ENCODE peak calls at places on chromosomes 4 and X, in four cellular contexts. Q, O, F and P are unnamed samples.
A peak's percentile ranks its signal among the peaks of the same experiment; 100 is the strongest.

GRCh38 chrX:11085305-11085704 is 25.8 kb upstream of the HCCS start:
- DNase-seq in F (no peak), O (no peak), Q (no peak), P (no peak)

GRCh38 chr4:7103599-7104365 is 35.9 kb upstream of the GRPEL1 start:
- DNase-seq in Q (peak; percentile 17), O (no peak), F (peak; percentile 87), P (no peak)

GRCh38 chr4:1552451-1552850 is 131.7 kb downstream of the FAM53A start:
- DNase-seq in O (no peak), F (no peak), Q (no peak), P (no peak)

GRCh38 chrX:7690842-7691241 is 152.1 kb upstream of the VCX start:
- DNase-seq in O (no peak), F (no peak), Q (peak; percentile 58), P (no peak)

GRCh38 chr4:93658443-93658842 is 170.1 kb upstream of the ATOH1 start:
- DNase-seq in O (no peak), F (no peak), Q (no peak), P (no peak)

GRCh38 chrX:826448-826847 is 195.9 kb downstream of the SHOX start:
- DNase-seq in O (no peak), Q (no peak), F (no peak), P (no peak)

GRCh38 chr4:22237155-22237751 is 278.6 kb downstream of the ADGRA3 start:
- DNase-seq in F (peak; percentile 88), Q (peak; percentile 48), O (no peak), P (peak; percentile 80)

GRCh38 chr4:53703267-53703655 is 112.0 kb upstream of the LNX1 start:
- DNase-seq in O (no peak), F (no peak), Q (no peak), P (no peak)

GRCh38 chr4:89752932-89753598 is 83.9 kb downstream of the SNCA start:
- DNase-seq in F (no peak), Q (no peak), O (no peak), P (no peak)

GRCh38 chr4:98358630-98359248 is 97.6 kb downstream of the RAP1GDS1 start:
- DNase-seq in Q (no peak), O (no peak), F (no peak), P (no peak)

GRCh38 chr4:94856030-94856429 is 98.3 kb downstream of the BMPR1B start:
- DNase-seq in F (no peak), Q (no peak), O (no peak), P (no peak)

GRCh38 chr4:189787216-189788031 is 153.2 kb upstream of the FRG1 start:
- DNase-seq in Q (no peak), O (no peak), F (no peak), P (no peak)

GRCh38 chr4:184648220-184649025 is 824 bp downstream of the CASP3 start:
- DNase-seq in F (peak; percentile 79), O (peak; percentile 58), Q (peak; percentile 44), P (peak; percentile 41)

GRCh38 chrX:149513713-149514427 is 8.8 kb upstream of the IDS start:
- DNase-seq in Q (no peak), O (peak; percentile 69), F (no peak), P (no peak)

GRCh38 chr4:122636697-122637096 is 15.8 kb upstream of the IL21 start:
- DNase-seq in Q (no peak), O (no peak), F (no peak), P (no peak)